ENCODE peak calls at places on chromosomes 11 and 22, in six cellular contexts. A is progenitor cell of endocrine pancreas; B is neural crest cell; J is CD4-positive, alpha-beta T cell; I is OCI-LY7; L is heart right ventricle. O is an unnamed sample.

GRCh38 chr11:64230985-64231365 is 627 bp downstream of the DNAJC4 start:
- DNase-seq in A (no peak), I (peak), L (no peak), J (no peak), B (no peak), O (no peak)

GRCh38 chr22:39240841-39241631 is 3.7 kb downstream of the PDGFB start:
- DNase-seq in B (no peak), I (no peak), A (no peak), J (peak), L (no peak), O (peak)

GRCh38 chr11:23973244-23973643 is 523.6 kb upstream of the LUZP2 start:
- DNase-seq in B (no peak), I (no peak), J (no peak), A (no peak), L (no peak), O (no peak)

GRCh38 chr22:32546935-32547334 is 72.3 kb downstream of the FBXO7 start:
- DNase-seq in A (no peak), L (no peak), J (no peak), I (no peak), B (no peak), O (no peak)

GRCh38 chr22:36258750-36259619 is 6.1 kb downstream of the APOL1 start:
- DNase-seq in A (no peak), I (peak), J (no peak), L (no peak), B (peak), O (peak)

GRCh38 chr11:15842345-15842744 is 514.0 kb downstream of the SOX6 start:
- DNase-seq in B (no peak), L (no peak), I (no peak), J (no peak), A (no peak), O (no peak)

GRCh38 chr11:67483498-67483798 is 622 bp downstream of the AIP start:
- DNase-seq in L (peak), J (no peak), A (no peak), B (no peak), I (no peak), O (no peak)

GRCh38 chr11:14703731-14704130 is 60.1 kb downstream of the PDE3B start:
- DNase-seq in L (no peak), I (no peak), J (no peak), A (no peak), B (no peak), O (no peak)

GRCh38 chr11:47714554-47715081 is 551 bp downstream of the AGBL2 start:
- DNase-seq in B (no peak), A (no peak), L (no peak), I (no peak), J (peak), O (peak)

GRCh38 chr11:117464778-117465177 is 137.1 kb downstream of the CEP164 start:
- DNase-seq in A (no peak), J (no peak), B (no peak), I (no peak), L (no peak), O (no peak)

GRCh38 chr11:45959851-45960250 is 37.4 kb downstream of the LARGE2 start:
- DNase-seq in L (no peak), I (no peak), A (no peak), J (no peak), B (no peak), O (no peak)

GRCh38 chr11:85863855-85864254 is 8.7 kb downstream of the CCDC83 start:
- DNase-seq in J (no peak), L (no peak), B (no peak), A (no peak), I (no peak), O (no peak)

GRCh38 chr22:39631381-39631780 is 60.8 kb downstream of the CACNA1I start:
- DNase-seq in B (no peak), I (no peak), L (no peak), A (no peak), J (no peak), O (no peak)

GRCh38 chr11:73194593-73194992 is 23.5 kb upstream of the P2RY2 start:
- DNase-seq in I (no peak), A (no peak), L (no peak), B (no peak), J (no peak), O (no peak)

GRCh38 chr22:43109511-43109910 is 1.0 kb upstream of the BIK start:
- DNase-seq in B (no peak), A (no peak), I (no peak), J (no peak), L (no peak), O (no peak)

GRCh38 chr11:86577663-86578636 is 94.5 kb downstream of the ME3 start:
- DNase-seq in I (no peak), B (no peak), A (no peak), J (no peak), L (peak), O (peak)

GRCh38 chr11:35006389-35007128 is 90.1 kb downstream of the PDHX start:
- DNase-seq in I (peak), J (no peak), B (no peak), L (no peak), A (no peak), O (no peak)

GRCh38 chr11:68096962-68097361 is 24.2 kb downstream of the CHKA start:
- DNase-seq in B (no peak), I (no peak), A (no peak), J (no peak), L (no peak), O (no peak)

GRCh38 chr11:112174789-112175595 is at the start of gene BCO2:
- DNase-seq in I (peak), A (peak), J (peak), L (peak), B (peak), O (peak)

GRCh38 chr22:26576026-26576680 is 13.8 kb downstream of the TPST2 start:
- DNase-seq in L (no peak), A (no peak), J (no peak), B (no peak), I (no peak), O (peak)

GRCh38 chr22:29152381-29153138 is 53.1 kb upstream of the EMID1 start:
- DNase-seq in I (no peak), J (no peak), L (peak), B (no peak), A (no peak), O (no peak)

GRCh38 chr11:118180300-118180703 is 3.9 kb upstream of the SCN2B start:
- DNase-seq in B (peak), J (no peak), L (peak), I (peak), A (no peak), O (no peak)

GRCh38 chr11:112085822-112086421 is 634 bp downstream of the TIMM8B start:
- DNase-seq in L (no peak), B (no peak), A (no peak), I (peak), J (peak), O (no peak)

GRCh38 chr11:1750840-1751520 is 585 bp upstream of the IFITM10 start:
- DNase-seq in J (no peak), A (no peak), B (no peak), L (no peak), I (no peak), O (no peak)

GRCh38 chr11:83441171-83441570 is 155.0 kb upstream of the CCDC90B start:
- DNase-seq in B (no peak), J (no peak), I (no peak), A (no peak), L (no peak), O (no peak)

GRCh38 chr11:35478411-35479139 is 46.8 kb downstream of the PAMR1 start:
- DNase-seq in L (peak), I (no peak), A (no peak), J (no peak), B (no peak), O (no peak)

GRCh38 chr11:2376751-2377451 is at the start of gene CD81:
- DNase-seq in J (peak), I (peak), B (peak), L (no peak), A (peak), O (no peak)

GRCh38 chr11:70315726-70316125 is 45.2 kb downstream of the PPFIA1 start:
- DNase-seq in L (no peak), I (no peak), J (no peak), A (no peak), B (no peak), O (peak)

GRCh38 chr22:46604306-46604690 is 15.9 kb upstream of the GRAMD4 start:
- DNase-seq in A (no peak), J (peak), I (no peak), B (no peak), L (peak), O (no peak)

GRCh38 chr22:48241658-48242057 is 1479.2 kb downstream of the TBC1D22A start:
- DNase-seq in J (no peak), I (no peak), A (no peak), B (no peak), L (no peak), O (no peak)

GRCh38 chr11:110279881-110280280 is 16.5 kb downstream of the RDX start:
- DNase-seq in A (no peak), L (no peak), J (no peak), B (no peak), I (no peak), O (peak)

GRCh38 chr11:120590472-120590871 is 78.9 kb downstream of the GRIK4 start:
- DNase-seq in I (no peak), B (no peak), L (no peak), A (no peak), J (no peak), O (no peak)

GRCh38 chr11:978781-979180 is 53.1 kb downstream of the AP2A2 start:
- DNase-seq in A (no peak), I (no peak), J (no peak), B (no peak), L (no peak), O (no peak)

GRCh38 chr11:85531498-85531897 is 95.6 kb downstream of the DLG2 start:
- DNase-seq in B (no peak), J (no peak), I (no peak), L (no peak), A (no peak), O (no peak)

GRCh38 chr11:46413755-46414465 is 22.3 kb upstream of the CHRM4 start:
- DNase-seq in I (no peak), L (no peak), A (no peak), B (no peak), J (no peak), O (no peak)

GRCh38 chr22:39175127-39176066 is 22.9 kb upstream of the CBX7 start:
- DNase-seq in J (no peak), I (no peak), B (no peak), A (no peak), L (no peak), O (peak)

GRCh38 chr11:68033708-68034045 is 3.2 kb downstream of the NDUFS8 start:
- DNase-seq in L (peak), I (no peak), A (no peak), B (no peak), J (no peak), O (no peak)

GRCh38 chr11:130407978-130408377 is 20.4 kb downstream of the ADAMTS8 start:
- DNase-seq in I (no peak), B (no peak), L (peak), J (no peak), A (no peak), O (no peak)

GRCh38 chr22:19115628-19116027 is 6.6 kb downstream of the DGCR2 start:
- DNase-seq in I (peak), J (no peak), B (no peak), A (no peak), L (no peak), O (no peak)
- TF ChIP-seq CTCF in I (peak), J (no peak), B (no peak), A (no peak), L (no peak), O (peak)

GRCh38 chr11:49221112-49221511 is 12.7 kb upstream of the FOLH1 start:
- DNase-seq in A (no peak), B (no peak), I (no peak), L (no peak), J (no peak), O (no peak)
- TF ChIP-seq CTCF in A (no peak), B (no peak), I (no peak), L (no peak), J (no peak), O (no peak)

DNA sequence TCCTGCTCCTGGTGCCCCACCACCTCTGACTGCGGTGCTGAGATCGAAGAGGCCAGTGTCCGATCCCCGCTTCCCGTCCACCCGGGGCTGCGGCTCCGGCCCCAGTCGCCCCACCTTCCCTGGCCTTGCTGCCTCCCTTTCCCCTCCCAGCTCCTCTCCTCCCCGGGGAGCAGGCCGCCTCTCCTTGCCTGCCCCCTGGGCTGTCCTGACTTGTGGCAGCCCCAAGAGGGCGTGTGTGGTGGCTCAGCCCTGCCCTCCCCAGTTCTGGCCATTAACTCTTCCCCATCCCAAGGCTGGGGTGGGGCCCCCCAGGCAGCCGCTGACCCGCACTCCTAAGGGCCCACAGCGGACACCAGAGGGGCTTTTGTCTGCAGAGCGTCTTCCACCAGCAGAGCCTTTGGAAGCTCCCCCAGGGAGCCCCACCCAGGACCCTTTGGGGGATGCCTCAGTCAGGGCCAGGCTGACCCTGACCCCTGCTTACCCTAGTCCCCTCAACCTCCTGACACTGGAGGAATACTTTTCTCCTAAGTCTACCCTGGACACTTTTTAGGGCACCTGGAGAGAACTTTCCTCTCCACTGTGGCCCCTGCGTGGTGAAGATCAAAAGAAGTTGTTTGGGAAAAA is 16.7 kb downstream of the RTN4RL2 start:
- DNase-seq in B (no peak), I (peak), J (peak), A (no peak), L (peak), O (no peak)
- TF ChIP-seq CTCF in B (peak), I (peak), J (peak), A (peak), L (peak), O (peak)

DNA sequence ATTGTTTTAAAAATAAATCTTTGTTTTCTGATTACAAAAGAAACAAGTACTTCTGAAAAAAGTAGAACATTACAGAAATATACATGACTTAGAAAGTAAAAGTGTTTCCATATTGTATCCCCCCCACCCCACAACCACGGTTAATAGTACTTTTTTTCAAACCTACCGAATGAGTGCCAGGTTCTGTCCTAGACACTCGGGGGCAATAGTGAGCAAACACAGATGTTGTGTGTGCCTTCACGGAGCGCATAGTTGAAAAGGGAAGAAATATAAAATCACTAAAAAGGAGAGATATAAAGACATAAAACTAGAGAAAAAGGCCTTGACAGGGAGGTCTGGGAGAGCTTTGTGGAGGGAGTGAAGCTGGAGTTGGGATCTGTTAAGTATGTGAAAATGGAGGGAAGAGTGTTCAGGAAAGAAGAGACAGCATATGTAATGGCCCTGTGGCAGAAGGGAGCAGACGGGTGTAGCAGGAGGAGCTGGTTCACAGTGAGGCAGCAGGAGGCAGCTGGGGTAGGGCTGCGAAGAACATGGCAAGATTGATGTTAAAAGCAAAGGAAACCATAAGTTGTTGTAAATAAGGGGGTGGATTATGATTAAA is 42.1 kb upstream of the ALX4 start:
- DNase-seq in A (no peak), B (no peak), L (no peak), J (no peak), I (no peak), O (no peak)
- TF ChIP-seq CTCF in A (peak), B (peak), L (no peak), J (no peak), I (peak), O (no peak)

DNA sequence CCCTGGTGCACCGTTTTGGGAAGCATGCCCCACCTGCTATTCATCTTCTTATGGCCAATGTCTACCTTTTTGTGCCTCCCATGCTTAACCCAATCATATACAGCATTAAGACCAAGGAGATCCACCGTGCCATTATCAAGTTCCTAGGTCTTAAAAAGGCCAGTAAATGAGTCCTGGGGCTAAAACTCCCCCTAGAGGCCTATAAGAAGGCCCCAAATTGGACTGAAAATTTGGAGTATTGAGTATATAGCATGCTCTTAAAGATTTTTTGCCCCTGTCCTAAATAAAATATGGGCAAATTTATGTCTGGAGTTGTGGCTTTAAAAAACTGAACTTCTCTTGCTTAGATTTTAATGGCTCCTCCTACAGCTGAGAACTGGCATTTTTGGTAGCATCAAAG is 6.6 kb downstream of the OR51M1 start:
- DNase-seq in B (no peak), J (no peak), L (no peak), A (no peak), I (no peak), O (no peak)
- TF ChIP-seq CTCF in B (no peak), J (no peak), L (no peak), A (no peak), I (peak), O (no peak)

DNA sequence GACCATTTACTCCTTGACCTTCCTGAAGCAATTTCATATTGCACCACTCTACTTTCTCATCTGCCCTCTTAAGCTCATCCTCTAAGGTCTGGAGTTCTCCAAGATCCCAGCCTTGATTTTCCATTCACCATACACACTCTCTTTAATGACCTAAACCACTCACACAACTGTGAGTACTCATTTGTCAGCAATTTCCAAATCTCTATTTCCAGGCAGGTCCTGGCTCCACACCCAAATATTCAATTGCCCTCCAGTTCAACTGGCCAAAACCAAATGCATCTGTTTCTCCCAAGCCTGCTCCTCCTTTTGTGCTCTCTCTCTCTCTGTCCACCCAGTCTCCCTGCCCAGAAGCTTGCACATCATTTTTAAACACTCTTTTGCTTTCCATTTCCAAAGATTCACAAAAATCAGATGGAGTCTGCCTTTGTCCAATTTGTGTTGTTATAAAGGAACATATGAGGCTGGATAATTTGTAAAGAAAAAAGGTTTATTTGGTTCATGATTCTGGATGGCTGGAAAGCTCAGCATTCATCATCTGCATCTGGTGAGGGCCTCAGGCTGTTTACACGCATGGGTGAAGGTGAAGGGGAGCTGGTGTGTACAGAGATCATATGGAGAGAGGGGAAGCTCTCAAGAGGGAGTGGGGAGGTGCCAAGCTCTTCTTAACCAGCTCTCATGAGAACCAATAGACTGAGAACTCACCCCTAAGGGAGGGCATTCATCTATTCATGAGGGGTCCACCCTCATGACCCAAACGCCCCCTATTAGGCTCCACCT is 39.8 kb downstream of the NEU3 start:
- DNase-seq in L (no peak), I (no peak), A (no peak), B (no peak), J (no peak), O (no peak)
- TF ChIP-seq CTCF in L (no peak), I (no peak), A (no peak), B (no peak), J (no peak), O (no peak)

DNA sequence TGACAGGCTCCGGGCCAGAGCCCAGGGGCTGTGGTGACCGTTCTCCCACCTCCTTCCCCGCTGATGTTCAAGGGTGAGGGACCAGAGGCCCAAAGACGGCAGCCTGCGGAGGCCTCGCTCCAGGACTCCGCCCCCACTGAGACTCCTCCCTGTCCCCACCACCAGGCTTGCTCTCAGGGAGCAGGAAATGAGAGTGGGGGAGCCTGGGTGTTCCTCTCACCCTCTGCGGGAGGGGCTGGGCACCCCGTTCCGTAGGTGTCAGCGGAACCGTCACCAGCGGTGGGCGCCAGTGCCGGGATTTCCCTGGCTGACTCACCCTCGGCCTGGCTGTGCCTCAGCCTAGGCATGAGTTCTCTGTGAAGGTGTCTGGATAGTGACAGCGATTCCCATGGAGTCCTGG is 15.7 kb downstream of the DAGLA start:
- DNase-seq in L (peak), J (peak), I (no peak), B (no peak), A (no peak), O (peak)
- TF ChIP-seq CTCF in L (no peak), J (peak), I (no peak), B (no peak), A (no peak), O (peak)

GRCh38 chr22:49923445-49923844 is 5.0 kb downstream of the CRELD2 start:
- DNase-seq in L (no peak), B (no peak), J (peak), I (no peak), A (no peak), O (no peak)
- TF ChIP-seq CTCF in L (no peak), B (no peak), J (no peak), I (peak), A (no peak), O (peak)

GRCh38 chr11:94183886-94184264 is 55.2 kb downstream of the PANX1 start:
- DNase-seq in I (peak), B (peak), J (no peak), L (peak), A (peak), O (peak)
- TF ChIP-seq CTCF in I (peak), B (peak), J (peak), L (peak), A (peak), O (peak)

O was measured in endothelial cell of umbilical vein.